ENCODE peak calls at places on chromosomes 1 and 21, in seven cellular contexts. K is stimulated activated naive B cell treated with anti-CD40 and anti-IgM and Interleukin-4, amounts not matched to agents 10 μg/mL and 1 μg/mL and 100 μg/mL, for 72 hours; R is neuronal stem cell; J is AML-193; N is lower lobe of right lung; T is adrenal gland; I is prostate gland. V is an unnamed sample.

GRCh38 chr1:36247538-36247937 is 23.3 kb downstream of the THRAP3 start:
- DNase-seq in J (no peak), I (no peak), R (no peak), N (no peak), T (no peak), K (no peak), V (no peak)

GRCh38 chr1:82775402-82776000 is 974.8 kb downstream of the ADGRL2 start:
- DNase-seq in R (no peak), J (no peak), I (no peak), T (peak; percentile 79), N (peak; percentile 52), K (no peak), V (no peak)

GRCh38 chr1:40742363-40743061 is 41.1 kb upstream of the KCNQ4 start:
- DNase-seq in N (no peak), T (no peak), R (no peak), J (no peak), K (no peak), I (no peak), V (no peak)

GRCh38 chr1:227954163-227954850 is 6.6 kb upstream of the WNT9A start:
- DNase-seq in R (no peak), N (no peak), K (no peak), I (no peak), T (peak; percentile 6), J (no peak), V (no peak)

GRCh38 chr1:194071200-194071599 is 884.8 kb upstream of the B3GALT2 start:
- DNase-seq in N (no peak), I (no peak), J (no peak), T (no peak), R (no peak), K (no peak), V (no peak)

GRCh38 chr1:232726048-232726779 is 79.0 kb upstream of the MAP10 start:
- DNase-seq in J (peak; percentile 63), I (no peak), N (no peak), R (no peak), T (no peak), K (no peak), V (no peak)

GRCh38 chr1:108560430-108561144 is 687 bp downstream of the EEIG2 start:
- DNase-seq in J (no peak), I (peak; percentile 21), T (peak; percentile 64), N (peak; percentile 61), K (peak; percentile 62), R (no peak), V (peak; percentile 89)

GRCh38 chr1:35619237-35620121 is 21.8 kb downstream of the PSMB2 start:
- DNase-seq in J (no peak), R (no peak), N (no peak), T (no peak), I (no peak), K (no peak), V (no peak)

GRCh38 chr1:36576118-36576517 is 93.4 kb upstream of the CSF3R start:
- DNase-seq in I (no peak), R (peak; percentile 72), N (peak; percentile 69), K (peak; percentile 40), T (peak; percentile 64), J (peak; percentile 19), V (peak; percentile 85)

GRCh38 chr1:183734600-183735036 is 70.3 kb upstream of the RGL1 start:
- DNase-seq in N (no peak), I (peak; percentile 13), J (no peak), K (no peak), T (peak; percentile 56), R (peak; percentile 18), V (no peak)

GRCh38 chr1:64476251-64476952 is 6.5 kb downstream of the CACHD1 start:
- DNase-seq in R (no peak), N (no peak), T (no peak), I (no peak), K (no peak), J (no peak), V (no peak)

GRCh38 chr21:46474365-46474764 is 15.7 kb downstream of the DIP2A start:
- DNase-seq in I (no peak), J (no peak), T (no peak), K (no peak), R (no peak), N (no peak), V (no peak)

GRCh38 chr1:54283214-54283996 is 83.4 kb downstream of the MRPL37 start:
- DNase-seq in R (no peak), K (no peak), I (no peak), N (no peak), T (no peak), J (peak; percentile 39), V (no peak)

GRCh38 chr1:21329209-21329844 is 39.1 kb upstream of the ECE1 start:
- DNase-seq in T (peak; percentile 85), K (no peak), I (no peak), J (no peak), N (no peak), R (no peak), V (no peak)

GRCh38 chr1:9676815-9677393 is 25.4 kb downstream of the PIK3CD start:
- DNase-seq in R (no peak), J (no peak), K (no peak), N (no peak), T (no peak), I (no peak), V (no peak)

GRCh38 chr21:44752701-44753235 is 41.4 kb upstream of the TSPEAR start:
- DNase-seq in K (no peak), I (peak; percentile 41), N (no peak), T (no peak), J (no peak), R (no peak), V (no peak)

GRCh38 chr1:109254621-109255096 is 5.3 kb downstream of the CELSR2 start:
- DNase-seq in R (no peak), J (no peak), K (no peak), N (no peak), I (no peak), T (no peak), V (peak; percentile 70)

GRCh38 chr1:15337656-15338402 is 71.9 kb upstream of the EFHD2 start:
- DNase-seq in K (no peak), T (peak; percentile 87), I (no peak), J (no peak), N (peak; percentile 37), R (no peak), V (no peak)

GRCh38 chr21:33403786-33404571 is 766 bp downstream of the IFNGR2 start:
- DNase-seq in R (peak; percentile 35), T (peak; percentile 81), I (peak; percentile 49), J (peak; percentile 18), N (peak; percentile 75), K (peak; percentile 46), V (peak; percentile 90)

GRCh38 chr1:116314305-116314919 is 58.6 kb upstream of the ATP1A1 start:
- DNase-seq in R (no peak), T (no peak), I (no peak), K (no peak), N (no peak), J (no peak), V (no peak)

GRCh38 chr21:42629856-42630410 is 23.5 kb upstream of the PDE9A start:
- DNase-seq in J (no peak), I (no peak), T (no peak), N (peak; percentile 15), R (no peak), K (no peak), V (peak; percentile 48)

GRCh38 chr21:39016740-39017315 is 166.4 kb downstream of the PSMG1 start:
- DNase-seq in T (no peak), I (no peak), R (no peak), K (peak; percentile 56), N (peak; percentile 72), J (peak; percentile 91), V (peak; percentile 85)

GRCh38 chr1:180921891-180922636 is 9.4 kb downstream of the KIAA1614 start:
- DNase-seq in R (no peak), J (no peak), I (no peak), K (no peak), T (no peak), N (no peak), V (no peak)

GRCh38 chr1:53480678-53481077 is 21.5 kb downstream of the DMRTB1 start:
- DNase-seq in I (no peak), J (no peak), R (no peak), T (no peak), N (no peak), K (no peak), V (no peak)

GRCh38 chr1:48697066-48697707 is 79.5 kb downstream of the BEND5 start:
- DNase-seq in K (peak; percentile 37), R (peak; percentile 73), J (no peak), T (peak; percentile 92), I (peak; percentile 37), N (peak; percentile 71), V (peak; percentile 83)